ENCODE peak calls at places on chromosomes 5 and 9, in five cellular contexts. I, Q, O, J and W are unnamed samples.

GRCh38 chr9:110183208-110184145 is 24.5 kb downstream of the C9orf152 start:
- DNase-seq in I (peak; percentile 79), Q (peak; percentile 64), O (peak; percentile 87), J (peak; percentile 53), W (peak; percentile 71)

GRCh38 chr9:112505607-112506006 is 19.0 kb downstream of the KIAA1958 start:
- DNase-seq in I (no peak), Q (no peak), O (peak; percentile 22), J (no peak), W (no peak)

GRCh38 chr5:112594060-112594850 is 143.4 kb upstream of the APC start:
- DNase-seq in I (no peak), Q (no peak), O (no peak), J (no peak), W (no peak)

GRCh38 chr5:82387041-82387818 is 109.1 kb upstream of the RPS23 start:
- DNase-seq in I (peak; percentile 58), Q (no peak), O (no peak), J (no peak), W (peak; percentile 62)

GRCh38 chr5:170571331-170571731 is 67.5 kb downstream of the KCNIP1 start:
- DNase-seq in I (peak; percentile 57), Q (no peak), O (no peak), J (no peak), W (peak; percentile 74)

GRCh38 chr9:19440823-19441580 is 32.2 kb downstream of the ACER2 start:
- DNase-seq in I (no peak), Q (no peak), O (no peak), J (no peak), W (no peak)

GRCh38 chr5:139413963-139414362 is 10.1 kb upstream of the SPATA24 start:
- DNase-seq in I (no peak), Q (no peak), O (no peak), J (no peak), W (no peak)

GRCh38 chr5:173873296-173873922 is 14.7 kb upstream of the CPEB4 start:
- DNase-seq in I (no peak), Q (no peak), O (no peak), J (no peak), W (no peak)

GRCh38 chr5:19140276-19140675 is 847.7 kb downstream of the CDH18 start:
- DNase-seq in I (no peak), Q (no peak), O (no peak), J (no peak), W (no peak)

GRCh38 chr5:180804129-180804601 is 1.6 kb upstream of the MGAT1 start:
- DNase-seq in I (no peak), Q (no peak), O (no peak), J (no peak), W (no peak)

GRCh38 chr9:87812375-87813118 is 70.1 kb upstream of the SPATA31E1 start:
- DNase-seq in I (peak; percentile 60), Q (no peak), O (no peak), J (no peak), W (peak; percentile 33)
- TF ChIP-seq CTCF in I (peak; percentile 98), Q (peak; percentile 97), O (peak; percentile 63), J (peak; percentile 91), W (peak; percentile 69)

GRCh38 chr9:117247271-117247670 is 167.6 kb downstream of the ASTN2 start:
- DNase-seq in I (peak; percentile 28), Q (no peak), O (no peak), J (no peak), W (no peak)
- TF ChIP-seq CTCF in I (no peak), Q (peak; percentile 44), O (no peak), J (peak; percentile 50), W (no peak)

DNA sequence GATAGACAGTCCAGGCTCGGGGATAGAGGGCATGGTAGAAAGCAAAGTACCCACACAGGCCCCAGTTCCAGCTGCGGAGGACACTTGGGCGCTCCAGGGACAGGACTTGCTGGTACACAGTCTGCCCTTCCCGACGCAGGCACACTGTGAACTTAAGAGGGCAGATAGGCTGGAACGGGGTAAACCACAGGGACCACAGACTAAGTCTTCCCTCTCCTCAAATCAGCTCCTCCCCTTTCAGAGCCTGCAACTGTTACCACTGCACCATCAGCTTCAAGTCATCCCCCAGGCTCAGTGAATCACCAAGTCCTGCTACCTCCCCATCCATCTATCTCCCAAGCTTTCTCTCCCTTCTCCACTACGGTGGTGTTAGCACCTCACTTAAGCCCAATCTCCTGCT is 7.3 kb downstream of the GBA2 start:
- DNase-seq in I (no peak), Q (no peak), O (no peak), J (no peak), W (no peak)
- TF ChIP-seq CTCF in I (no peak), Q (no peak), O (no peak), J (no peak), W (no peak)

GRCh38 chr5:91639744-91640143 is 256.6 kb upstream of the ARRDC3 start:
- DNase-seq in I (no peak), Q (no peak), O (no peak), J (no peak), W (no peak)

GRCh38 chr5:91641730-91642350 is 258.7 kb upstream of the ARRDC3 start:
- DNase-seq in I (peak; percentile 4), Q (no peak), O (no peak), J (peak; percentile 5), W (no peak)

GRCh38 chr5:91645347-91645746 is 262.2 kb upstream of the ARRDC3 start:
- DNase-seq in I (no peak), Q (no peak), O (no peak), J (no peak), W (no peak)

GRCh38 chr5:91643796-91644195 is 260.7 kb upstream of the ARRDC3 start:
- DNase-seq in I (no peak), Q (no peak), O (no peak), J (no peak), W (no peak)

GRCh38 chr5:91642592-91642991 is 259.5 kb upstream of the ARRDC3 start:
- DNase-seq in I (no peak), Q (no peak), O (no peak), J (no peak), W (no peak)
- TF ChIP-seq CTCF in I (no peak), Q (no peak), O (no peak), J (no peak), W (no peak)

GRCh38 chr5:129098488-129099183 is 4.1 kb downstream of the ISOC1 start:
- DNase-seq in I (no peak), Q (no peak), O (no peak), J (no peak), W (no peak)

GRCh38 chr5:129097498-129098296 is 3.1 kb downstream of the ISOC1 start:
- DNase-seq in I (no peak), Q (no peak), O (no peak), J (no peak), W (no peak)

GRCh38 chr5:129096382-129096991 is 1.9 kb downstream of the ISOC1 start:
- DNase-seq in I (peak; percentile 6), Q (no peak), O (peak; percentile 19), J (no peak), W (no peak)

GRCh38 chr5:129094087-129094923 is at the start of gene ISOC1:
- DNase-seq in I (peak; percentile 73), Q (peak; percentile 94), O (peak; percentile 91), J (peak; percentile 60), W (peak; percentile 98)

GRCh38 chr5:129094924-129095797 is 612 bp downstream of the ISOC1 start:
- DNase-seq in I (peak; percentile 22), Q (peak; percentile 78), O (peak; percentile 82), J (peak; percentile 31), W (peak; percentile 75)
- TF ChIP-seq CTCF in I (peak; percentile 6), Q (peak; percentile 6), O (no peak), J (no peak), W (no peak)